ENCODE peak calls at places on chromosomes 2 and 18, in four cellular contexts. One of them, this sample, is unnamed.

GRCh38 chr2:86223098-86223681 is 23.9 kb downstream of the MRPL35 start:
- DNase-seq in K562: no peak
- DNase-seq in GM12878: no peak
- DNase-seq in HCT116: no peak
- DNase-seq in this sample: no peak

GRCh38 chr2:40363631-40364030 is 88.3 kb downstream of the SLC8A1 start:
- DNase-seq in K562: no peak
- DNase-seq in GM12878: no peak
- DNase-seq in HCT116: no peak
- DNase-seq in this sample: no peak

GRCh38 chr2:53960476-53960875 is 10.3 kb downstream of the PSME4 start:
- DNase-seq in K562: no peak
- DNase-seq in GM12878: no peak
- DNase-seq in HCT116: no peak
- DNase-seq in this sample: no peak

GRCh38 chr2:83971547-83971946 is 487.5 kb downstream of the SUCLG1 start:
- DNase-seq in K562: peak
- DNase-seq in GM12878: no peak
- DNase-seq in HCT116: no peak
- DNase-seq in this sample: no peak

GRCh38 chr2:80326861-80327260 is 22.3 kb upstream of the LRRTM1 start:
- DNase-seq in K562: no peak
- DNase-seq in GM12878: no peak
- DNase-seq in HCT116: no peak
- DNase-seq in this sample: no peak

GRCh38 chr18:51070545-51070944 is 40.5 kb downstream of the SMAD4 start:
- DNase-seq in K562: no peak
- DNase-seq in GM12878: no peak
- DNase-seq in HCT116: no peak
- DNase-seq in this sample: no peak

GRCh38 chr2:101981484-101981883 is 10.3 kb upstream of the IL1R2 start:
- DNase-seq in K562: no peak
- DNase-seq in GM12878: no peak
- DNase-seq in HCT116: no peak
- DNase-seq in this sample: no peak

GRCh38 chr2:46268986-46269385 is 28.2 kb upstream of the EPAS1 start:
- DNase-seq in K562: no peak
- DNase-seq in GM12878: no peak
- DNase-seq in HCT116: no peak
- DNase-seq in this sample: no peak

GRCh38 chr2:217622664-217623063 is 380.1 kb downstream of the TNS1 start:
- DNase-seq in K562: no peak
- DNase-seq in GM12878: no peak
- DNase-seq in HCT116: no peak
- DNase-seq in this sample: no peak

GRCh38 chr2:9140570-9141378 is 65.8 kb upstream of the ASAP2 start:
- DNase-seq in K562: no peak
- DNase-seq in GM12878: no peak
- DNase-seq in HCT116: no peak
- DNase-seq in this sample: no peak

GRCh38 chr18:78319934-78320333 is 659.7 kb upstream of the SALL3 start:
- DNase-seq in K562: no peak
- DNase-seq in GM12878: no peak
- DNase-seq in HCT116: no peak
- DNase-seq in this sample: no peak

GRCh38 chr2:35501076-35501475 is 854.5 kb upstream of the CRIM1 start:
- DNase-seq in K562: no peak
- DNase-seq in GM12878: no peak
- DNase-seq in HCT116: no peak
- DNase-seq in this sample: no peak

DNA sequence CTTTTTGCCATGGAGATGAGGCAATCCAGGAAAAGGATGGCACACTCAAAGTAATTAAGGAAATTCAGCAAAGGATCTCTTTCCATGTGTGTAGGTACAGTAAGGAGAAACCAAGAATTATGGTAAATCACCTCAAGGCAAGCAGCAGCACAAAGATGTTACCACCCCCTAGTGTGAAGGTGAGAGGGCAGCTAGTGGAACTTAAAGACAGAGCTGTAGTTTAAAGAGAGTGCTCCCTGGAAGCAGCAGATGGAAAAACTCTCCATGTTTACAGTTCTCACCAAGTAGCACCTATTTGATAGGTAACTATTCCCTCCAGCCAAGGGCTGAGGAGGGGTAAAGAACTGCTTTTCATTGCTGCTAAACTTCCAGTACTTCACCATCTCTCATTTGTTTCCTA is 860.4 kb upstream of the CRIM1 start:
- DNase-seq in K562: no peak
- DNase-seq in GM12878: no peak
- DNase-seq in HCT116: no peak
- DNase-seq in this sample: no peak
- TF ChIP-seq ATF3 in K562: no peak
- TF ChIP-seq ATF3 in GM12878: no peak
- TF ChIP-seq ATF3 in HCT116: no peak
- TF ChIP-seq ATF3 in this sample: no peak

DNA sequence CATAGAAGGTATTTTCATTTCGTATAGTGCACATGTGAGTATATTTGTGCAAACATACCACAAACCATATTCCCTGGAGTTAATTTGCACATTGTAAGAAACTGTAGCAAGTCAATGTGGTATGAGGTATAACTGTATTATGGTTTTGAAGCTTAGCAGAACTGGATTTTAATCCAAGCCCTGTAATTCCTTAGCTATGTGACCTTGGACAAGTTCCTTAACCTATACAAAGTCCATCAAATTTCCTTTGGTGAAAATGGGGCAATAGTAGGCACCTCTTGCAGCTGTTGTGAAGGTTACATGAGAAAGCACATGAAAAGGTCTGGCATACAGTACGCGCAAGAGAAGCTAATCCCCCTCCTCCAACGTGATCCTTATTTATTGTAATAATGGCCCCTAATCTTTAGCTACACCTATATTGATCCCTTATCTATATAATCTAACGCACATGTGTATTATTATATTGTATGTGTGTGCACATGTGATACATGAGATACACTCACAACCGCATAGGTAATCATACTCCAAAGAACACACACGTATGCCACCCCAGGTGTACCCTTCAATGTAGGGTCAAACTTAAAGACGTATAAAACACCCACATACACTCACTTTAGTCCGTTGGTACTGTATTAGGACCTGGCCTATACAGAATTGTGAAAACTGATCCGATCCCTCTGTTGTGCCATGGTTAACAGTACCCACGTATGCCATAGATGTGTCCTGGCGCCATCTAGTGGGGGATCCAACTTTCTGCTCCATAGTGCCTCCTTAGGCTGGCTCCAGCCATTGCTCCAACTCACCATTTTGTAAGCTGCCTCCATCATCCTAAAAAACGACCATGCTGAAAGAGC is 402.9 kb upstream of the SLC14A2 start:
- DNase-seq in K562: peak
- DNase-seq in GM12878: peak
- DNase-seq in HCT116: peak
- DNase-seq in this sample: peak
- TF ChIP-seq ATF3 in K562: no peak
- TF ChIP-seq ATF3 in GM12878: peak
- TF ChIP-seq ATF3 in HCT116: no peak
- TF ChIP-seq ATF3 in this sample: no peak

GRCh38 chr2:63751901-63752300 is 89.8 kb upstream of the UGP2 start:
- DNase-seq in K562: no peak
- DNase-seq in GM12878: no peak
- DNase-seq in HCT116: no peak
- DNase-seq in this sample: no peak

GRCh38 chr2:63755216-63755615 is 86.5 kb upstream of the UGP2 start:
- DNase-seq in K562: no peak
- DNase-seq in GM12878: no peak
- DNase-seq in HCT116: no peak
- DNase-seq in this sample: no peak

DNA sequence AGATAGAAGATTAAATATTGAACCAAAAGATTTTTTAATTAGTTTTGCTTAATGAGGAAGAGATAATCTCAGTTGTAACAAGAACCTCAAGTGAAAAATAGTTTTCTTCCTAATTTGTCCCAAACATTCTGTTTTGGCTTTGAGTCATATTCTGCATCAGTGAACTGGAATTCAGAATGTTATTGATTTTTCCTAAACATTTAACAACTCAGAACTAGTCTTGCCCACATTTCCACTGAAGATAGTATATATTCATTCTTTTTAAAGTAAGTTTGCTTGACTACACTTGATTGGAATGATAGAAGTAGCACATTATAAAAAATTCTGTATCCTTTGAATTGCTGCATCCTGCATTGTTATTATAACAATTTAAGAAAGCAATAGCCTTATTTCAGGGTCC is 85.7 kb upstream of the UGP2 start:
- DNase-seq in K562: no peak
- DNase-seq in GM12878: no peak
- DNase-seq in HCT116: no peak
- DNase-seq in this sample: no peak
- TF ChIP-seq ATF3 in K562: no peak
- TF ChIP-seq ATF3 in GM12878: no peak
- TF ChIP-seq ATF3 in HCT116: no peak
- TF ChIP-seq ATF3 in this sample: no peak

GRCh38 chr2:157487747-157488146 is 43.9 kb upstream of the CYTIP start:
- DNase-seq in K562: no peak
- DNase-seq in GM12878: no peak
- DNase-seq in HCT116: no peak
- DNase-seq in this sample: no peak

GRCh38 chr2:157488877-157489276 is 45.0 kb upstream of the CYTIP start:
- DNase-seq in K562: no peak
- DNase-seq in GM12878: no peak
- DNase-seq in HCT116: no peak
- DNase-seq in this sample: no peak

GRCh38 chr2:157487271-157487610 is 43.4 kb upstream of the CYTIP start:
- DNase-seq in K562: no peak
- DNase-seq in GM12878: no peak
- DNase-seq in HCT116: no peak
- DNase-seq in this sample: no peak

GRCh38 chr2:157492189-157492773 is 48.4 kb upstream of the CYTIP start:
- DNase-seq in K562: peak
- DNase-seq in GM12878: peak
- DNase-seq in HCT116: peak
- DNase-seq in this sample: peak

GRCh38 chr2:157489981-157490380 is 46.1 kb upstream of the CYTIP start:
- DNase-seq in K562: no peak
- DNase-seq in GM12878: no peak
- DNase-seq in HCT116: no peak
- DNase-seq in this sample: no peak
- TF ChIP-seq ATF3 in K562: no peak
- TF ChIP-seq ATF3 in GM12878: no peak
- TF ChIP-seq ATF3 in HCT116: no peak
- TF ChIP-seq ATF3 in this sample: no peak

GRCh38 chr2:152247337-152247695 is 71.8 kb upstream of the STAM2 start:
- DNase-seq in K562: no peak
- DNase-seq in GM12878: no peak
- DNase-seq in HCT116: no peak
- DNase-seq in this sample: no peak
- TF ChIP-seq ATF3 in K562: no peak
- TF ChIP-seq ATF3 in GM12878: no peak
- TF ChIP-seq ATF3 in HCT116: no peak
- TF ChIP-seq ATF3 in this sample: no peak

GRCh38 chr18:79625195-79625923 is 54.2 kb upstream of the CTDP1 start:
- DNase-seq in K562: no peak
- DNase-seq in GM12878: peak
- DNase-seq in HCT116: no peak
- DNase-seq in this sample: no peak
- TF ChIP-seq ATF3 in K562: no peak
- TF ChIP-seq ATF3 in GM12878: no peak
- TF ChIP-seq ATF3 in HCT116: no peak
- TF ChIP-seq ATF3 in this sample: no peak

DNA sequence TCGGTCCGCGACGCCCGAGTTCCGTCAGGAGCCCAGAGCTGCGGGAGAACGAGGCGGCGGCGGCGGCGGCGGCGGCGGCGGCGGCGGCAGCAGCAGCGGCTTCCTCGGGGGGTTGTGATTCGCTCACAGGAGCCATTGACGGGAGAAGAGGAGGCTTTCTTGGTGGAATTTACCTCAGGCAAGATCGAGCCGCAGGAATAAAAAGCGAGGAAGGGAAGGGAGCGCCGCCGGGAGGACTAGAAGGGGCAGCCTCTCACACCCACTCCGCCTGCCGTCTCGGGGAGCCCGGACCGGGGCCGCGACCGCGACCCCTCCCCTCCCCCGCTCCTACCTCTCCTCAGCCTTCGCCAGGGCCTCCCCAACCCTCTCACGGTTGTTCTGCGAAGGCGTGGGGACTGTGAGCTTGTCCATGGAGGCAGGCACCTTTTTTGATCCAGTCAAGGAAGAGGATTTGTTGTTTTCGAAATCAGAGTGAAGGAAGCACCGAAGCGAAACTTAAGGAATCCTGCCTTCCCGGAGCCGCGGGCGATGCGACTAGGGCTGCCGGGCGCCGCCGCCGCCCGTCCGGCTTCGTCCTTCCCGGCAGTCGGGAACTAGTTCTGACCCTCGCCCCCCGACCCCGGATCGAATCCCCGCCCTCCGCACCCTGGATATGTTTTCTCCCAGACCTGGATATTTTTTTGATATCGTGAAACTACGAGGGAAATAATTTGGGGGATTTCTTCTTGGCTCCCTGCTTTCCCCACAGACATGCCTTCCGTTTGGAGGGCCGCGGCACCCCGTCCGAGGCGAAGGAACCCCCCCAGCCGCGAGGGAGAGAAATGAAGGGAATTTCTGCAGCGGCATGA is 557 bp downstream of the BMPR2 start:
- DNase-seq in K562: peak
- DNase-seq in GM12878: no peak
- DNase-seq in HCT116: no peak
- DNase-seq in this sample: peak
- TF ChIP-seq ATF3 in K562: no peak
- TF ChIP-seq ATF3 in GM12878: no peak
- TF ChIP-seq ATF3 in HCT116: no peak
- TF ChIP-seq ATF3 in this sample: no peak

GRCh38 chr2:137937246-137937645 is 27.0 kb upstream of the HNMT start:
- DNase-seq in K562: no peak
- DNase-seq in GM12878: no peak
- DNase-seq in HCT116: no peak
- DNase-seq in this sample: no peak

GRCh38 chr2:137940191-137940590 is 24.1 kb upstream of the HNMT start:
- DNase-seq in K562: no peak
- DNase-seq in GM12878: no peak
- DNase-seq in HCT116: no peak
- DNase-seq in this sample: no peak

GRCh38 chr2:137937778-137938177 is 26.5 kb upstream of the HNMT start:
- DNase-seq in K562: no peak
- DNase-seq in GM12878: no peak
- DNase-seq in HCT116: no peak
- DNase-seq in this sample: no peak

GRCh38 chr2:137939026-137939425 is 25.2 kb upstream of the HNMT start:
- DNase-seq in K562: no peak
- DNase-seq in GM12878: no peak
- DNase-seq in HCT116: no peak
- DNase-seq in this sample: no peak

GRCh38 chr2:137938204-137938603 is 26.1 kb upstream of the HNMT start:
- DNase-seq in K562: no peak
- DNase-seq in GM12878: no peak
- DNase-seq in HCT116: no peak
- DNase-seq in this sample: no peak
- TF ChIP-seq ATF3 in K562: no peak
- TF ChIP-seq ATF3 in GM12878: no peak
- TF ChIP-seq ATF3 in HCT116: no peak
- TF ChIP-seq ATF3 in this sample: no peak

GRCh38 chr18:52813637-52814416 is 473.8 kb downstream of the DCC start:
- DNase-seq in K562: no peak
- DNase-seq in GM12878: no peak
- DNase-seq in HCT116: no peak
- DNase-seq in this sample: no peak
- TF ChIP-seq ATF3 in K562: no peak
- TF ChIP-seq ATF3 in GM12878: no peak
- TF ChIP-seq ATF3 in HCT116: no peak
- TF ChIP-seq ATF3 in this sample: no peak